ENCODE peak calls at places on chromosomes 3 and 15, in four cellular contexts. D is H9, T is mesendoderm, B is IMR-90. R is an unnamed sample.

GRCh38 chr15:94174399-94174802 is 57.0 kb upstream of the MCTP2 start:
- DNase-seq in T (no peak), D (no peak), B (peak), R (no peak)

GRCh38 chr3:188124184-188124583 is 29.8 kb upstream of the LPP start:
- DNase-seq in D (no peak), T (no peak), B (peak), R (no peak)

GRCh38 chr3:165185707-165186327 is 10.4 kb downstream of the SLITRK3 start:
- DNase-seq in T (peak), D (peak), B (peak), R (peak)

GRCh38 chr3:41169038-41169437 is 30.3 kb upstream of the CTNNB1 start:
- DNase-seq in B (no peak), D (no peak), T (no peak), R (no peak)

GRCh38 chr3:46607603-46608028 is 4.7 kb upstream of the FAM240A start:
- DNase-seq in T (peak), B (no peak), D (peak), R (no peak)

GRCh38 chr3:37662708-37663107 is 199.0 kb upstream of the CTDSPL start:
- DNase-seq in B (no peak), T (no peak), D (no peak), R (no peak)

GRCh38 chr15:99409097-99409473 is 156.7 kb upstream of the MEF2A start:
- DNase-seq in D (peak), T (peak), B (peak), R (no peak)

GRCh38 chr3:115148142-115148790 is 1.2 kb upstream of the ZBTB20 start:
- DNase-seq in T (no peak), B (peak), D (no peak), R (no peak)

GRCh38 chr3:120160050-120160449 is 65.8 kb upstream of the GSK3B start:
- DNase-seq in D (no peak), B (peak), T (peak), R (no peak)

GRCh38 chr3:138850151-138850550 is 15.4 kb upstream of the PIK3CB start:
- DNase-seq in B (peak), D (no peak), T (peak), R (no peak)

GRCh38 chr3:189563841-189564563 is 67.2 kb upstream of the TP63 start:
- DNase-seq in T (no peak), D (no peak), B (peak), R (no peak)

GRCh38 chr15:28021281-28022039 is 77.7 kb downstream of the OCA2 start:
- DNase-seq in B (peak), D (peak), T (peak), R (peak)

GRCh38 chr15:88658070-88658965 is 19.5 kb downstream of the ISG20 start:
- DNase-seq in D (no peak), T (no peak), B (no peak), R (no peak)

GRCh38 chr3:187000711-187001151 is 70.4 kb downstream of the ST6GAL1 start:
- DNase-seq in B (no peak), T (no peak), D (no peak), R (no peak)

GRCh38 chr3:98954806-98955205 is 53.3 kb upstream of the DCBLD2 start:
- DNase-seq in T (no peak), D (no peak), B (peak), R (no peak)

GRCh38 chr3:77411990-77412389 is 372.1 kb downstream of the ROBO2 start:
- DNase-seq in T (peak), B (no peak), D (no peak), R (no peak)

GRCh38 chr3:188881954-188882641 is 289.7 kb upstream of the TPRG1 start:
- DNase-seq in D (no peak), T (peak), B (peak), R (no peak)

GRCh38 chr3:107271787-107272387 is 105.4 kb upstream of the CCDC54 start:
- DNase-seq in D (no peak), T (peak), B (peak), R (no peak)

GRCh38 chr3:43155464-43156121 is 49.7 kb upstream of the POMGNT2 start:
- DNase-seq in B (peak), D (peak), T (peak), R (peak)

GRCh38 chr3:143234521-143234920 is 115.0 kb downstream of the CHST2 start:
- DNase-seq in D (no peak), B (peak), T (no peak), R (no peak)

GRCh38 chr15:80873568-80873967 is 94.4 kb downstream of the CEMIP start:
- DNase-seq in B (no peak), T (no peak), D (no peak), R (no peak)

GRCh38 chr3:10981961-10982360 is 10.6 kb upstream of the SLC6A1 start:
- DNase-seq in D (no peak), B (no peak), T (no peak), R (no peak)

GRCh38 chr15:73190189-73190601 is 137.9 kb downstream of the NEO1 start:
- DNase-seq in B (peak), D (no peak), T (no peak), R (no peak)
- H3K4ac ChIP-seq in B (no peak), D (no peak), T (no peak), R (no peak)

DNA sequence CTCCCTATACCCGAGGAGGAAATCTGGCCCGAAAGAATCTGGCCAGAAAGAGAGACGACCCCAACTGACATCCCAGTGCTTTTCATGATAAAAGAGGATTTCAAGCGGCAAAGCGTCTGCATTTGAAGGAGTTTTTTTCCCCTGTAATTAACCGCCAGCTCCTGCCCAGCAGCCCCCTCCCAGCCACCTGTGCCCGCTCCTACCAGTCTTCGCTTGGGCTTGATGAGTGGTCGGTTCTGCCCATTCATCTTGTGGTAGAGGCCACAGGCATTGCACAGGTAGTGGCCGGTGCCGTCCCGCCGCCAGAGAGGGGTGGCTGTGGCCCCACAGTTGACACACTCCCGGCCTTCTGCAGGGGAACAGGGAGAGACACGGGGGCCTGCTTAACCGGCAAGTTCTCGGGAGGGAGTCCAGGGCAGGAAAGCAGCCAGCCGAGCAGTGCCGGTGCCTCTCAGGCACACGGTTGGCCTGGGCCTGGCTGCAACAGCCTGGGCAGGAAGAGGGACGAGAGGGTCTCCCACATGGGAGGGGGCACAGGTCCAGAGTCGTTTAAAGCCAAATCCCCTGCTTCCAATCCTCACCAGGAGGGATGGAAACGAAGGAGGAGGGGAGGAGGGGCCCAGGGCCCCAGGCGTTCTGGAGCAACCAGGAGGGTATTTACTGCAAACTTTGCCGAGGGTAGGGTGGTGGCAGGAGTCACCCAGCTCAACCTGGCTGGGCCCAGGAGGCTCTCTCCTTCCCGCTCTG is 9.2 kb downstream of the GATA2 start:
- DNase-seq in T (peak), D (peak), B (no peak), R (no peak)
- H3K4ac ChIP-seq in T (no peak), D (no peak), B (peak), R (no peak)

GRCh38 chr3:114127517-114127916 is 51.3 kb downstream of the DRD3 start:
- DNase-seq in T (no peak), B (peak), D (no peak), R (no peak)

GRCh38 chr3:114120211-114120610 is 58.6 kb downstream of the DRD3 start:
- DNase-seq in D (no peak), T (no peak), B (no peak), R (no peak)

GRCh38 chr3:114126461-114126860 is 52.4 kb downstream of the DRD3 start:
- DNase-seq in T (no peak), D (no peak), B (peak), R (no peak)

GRCh38 chr3:114119776-114120175 is 59.1 kb downstream of the DRD3 start:
- DNase-seq in T (no peak), D (no peak), B (no peak), R (no peak)

DNA sequence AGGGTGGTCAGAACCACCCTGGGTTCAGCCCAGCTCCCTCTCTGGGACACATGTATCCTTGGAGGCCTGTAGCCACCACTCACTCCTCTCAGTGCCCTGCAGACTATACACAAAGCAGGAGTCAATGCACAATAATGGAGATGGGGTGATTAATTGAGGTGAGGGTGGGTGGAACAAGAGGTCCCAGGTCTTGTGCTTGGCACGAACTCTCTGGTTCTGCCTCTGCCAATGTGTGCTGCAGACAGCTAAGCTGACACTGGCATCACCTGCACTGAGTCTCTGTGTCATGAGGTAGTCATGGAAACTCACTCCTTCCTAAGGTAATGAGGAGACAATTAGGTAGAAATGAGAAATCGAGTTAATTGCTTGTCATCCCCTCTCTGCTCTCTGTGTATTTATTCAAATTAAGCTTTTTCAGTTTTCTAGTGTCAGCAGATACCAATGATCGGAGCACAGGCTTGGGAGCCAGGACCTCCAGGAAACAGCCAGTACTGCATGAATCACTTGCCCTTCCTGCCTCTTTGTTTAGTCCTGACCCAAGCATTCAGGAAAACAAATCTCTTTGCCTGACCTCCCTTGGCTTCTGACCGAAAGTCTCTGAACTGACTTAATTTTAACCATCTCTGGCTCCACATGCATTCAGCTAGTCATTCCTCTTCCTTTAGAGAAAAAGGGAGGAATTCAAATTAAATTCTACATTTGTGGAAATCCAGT is 56.7 kb downstream of the DRD3 start:
- DNase-seq in B (peak), T (no peak), D (no peak), R (no peak)
- H3K4ac ChIP-seq in B (peak), T (no peak), D (no peak), R (no peak)

GRCh38 chr3:48662753-48663488 is at the start of gene CELSR3:
- DNase-seq in D (peak), B (peak), T (peak), R (peak)
- H3K4ac ChIP-seq in D (peak), B (peak), T (peak), R (no peak)

GRCh38 chr3:141368925-141369794 is 856 bp downstream of the ZBTB38 start:
- DNase-seq in T (no peak), B (peak), D (no peak), R (no peak)
- H3K4ac ChIP-seq in T (no peak), B (peak), D (no peak), R (no peak)

DNA sequence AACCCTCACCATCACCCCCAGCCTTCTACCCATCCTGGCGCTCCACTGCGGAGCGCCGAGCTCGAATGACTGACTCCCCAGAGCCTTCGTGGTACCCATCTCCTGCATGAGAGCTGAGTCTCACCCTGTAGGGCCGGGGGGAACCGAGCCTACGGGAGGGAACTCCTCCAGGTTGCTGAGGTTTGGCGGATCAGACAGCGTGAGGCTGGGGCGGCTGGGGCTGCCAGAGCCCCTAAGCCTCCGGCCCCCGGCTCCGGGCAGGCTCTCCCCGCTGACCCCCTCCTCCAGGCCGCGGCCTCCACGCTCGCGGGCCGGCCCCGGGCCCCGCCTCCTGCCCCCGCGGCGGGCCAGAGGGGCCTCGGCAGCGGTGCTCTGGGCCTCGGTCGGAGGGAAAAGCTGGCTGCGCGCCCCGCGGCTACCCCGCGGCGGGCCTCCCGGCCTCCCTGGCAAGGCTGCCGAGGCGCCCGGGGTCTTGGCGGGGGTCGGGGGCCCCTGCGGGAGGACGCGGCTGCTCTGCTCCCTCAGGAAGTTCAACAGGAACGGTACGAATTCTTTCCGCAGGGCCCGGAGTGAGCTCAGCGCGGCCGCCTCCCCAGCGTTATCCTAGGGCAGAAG is 643 bp downstream of the CDAN1 start:
- DNase-seq in T (peak), B (no peak), D (no peak), R (no peak)
- H3K4ac ChIP-seq in T (peak), B (peak), D (no peak), R (no peak)

DNA sequence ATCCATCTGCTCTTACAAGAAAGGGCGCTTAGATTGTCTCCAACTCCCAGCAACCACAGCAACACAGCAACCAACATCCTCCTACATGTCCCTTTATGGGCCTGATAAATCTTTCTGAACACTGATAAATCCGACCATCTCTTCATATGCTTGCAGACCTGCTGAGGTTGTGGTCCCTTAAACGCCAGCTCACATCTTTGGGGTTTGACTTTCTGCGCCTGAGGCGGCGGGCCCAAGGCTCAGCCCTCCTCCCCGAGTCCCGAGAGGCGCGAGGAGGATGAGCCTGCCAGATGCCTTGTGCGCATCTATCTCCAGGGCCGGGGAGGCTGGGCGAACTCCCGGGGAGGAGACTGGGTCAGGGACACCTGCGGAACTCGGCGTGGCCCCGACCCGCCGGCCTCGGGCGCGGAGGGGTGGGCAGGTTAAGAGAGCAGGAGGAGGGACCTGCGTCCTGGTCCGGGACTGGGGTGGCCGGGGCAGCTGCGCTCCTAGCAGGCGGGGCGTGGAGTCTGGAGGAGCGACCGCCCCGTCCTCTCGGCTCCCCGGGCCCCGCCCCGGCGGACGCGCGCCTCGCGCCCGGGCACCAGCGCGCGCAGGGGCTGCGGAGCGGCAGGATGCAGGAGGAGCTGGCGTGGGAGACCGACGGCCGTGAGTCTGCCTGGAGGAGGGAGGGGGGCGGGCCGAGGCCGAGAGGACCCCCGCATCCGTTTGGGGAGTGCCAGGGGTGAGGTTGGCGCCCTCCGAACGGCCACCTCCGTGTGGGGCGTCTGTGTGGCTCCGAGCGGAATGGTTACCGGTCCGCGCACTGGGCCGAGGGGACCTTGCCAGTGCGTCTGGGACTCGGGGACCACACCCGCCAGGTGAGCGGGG is at the start of gene ANKDD1A:
- DNase-seq in B (peak), D (peak), T (peak), R (peak)
- H3K4ac ChIP-seq in B (peak), D (no peak), T (no peak), R (no peak)

DNA sequence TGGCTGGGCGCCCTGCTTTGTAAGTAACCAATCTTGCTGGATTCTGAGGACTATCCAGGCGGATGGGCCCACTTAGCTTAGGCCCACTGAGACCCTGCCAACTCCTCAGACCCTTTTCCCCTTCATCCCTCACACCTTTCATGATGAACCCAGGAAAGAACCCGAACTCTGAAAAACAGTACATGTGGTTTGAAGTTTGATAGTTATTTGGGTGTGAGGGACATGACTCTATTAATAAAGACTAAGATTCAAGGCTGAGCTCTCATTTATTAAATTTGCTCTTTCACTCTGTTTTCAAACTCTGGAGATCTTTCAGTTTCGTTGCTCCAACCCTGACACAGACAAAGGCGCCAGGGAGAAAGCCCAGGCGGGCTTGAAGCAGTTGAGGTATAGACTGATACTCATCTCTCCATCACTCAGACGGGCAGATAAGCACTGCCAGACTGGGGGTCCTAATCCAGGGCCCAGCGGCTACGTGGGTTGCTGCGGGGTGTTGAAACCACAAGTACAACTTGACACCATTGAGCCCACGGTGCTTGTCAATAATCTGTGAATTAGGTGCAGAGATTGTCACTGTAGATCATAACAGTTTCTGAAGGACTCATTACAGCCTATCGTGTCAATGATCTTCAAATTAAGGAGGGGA is 7.2 kb upstream of the SOX2 start:
- DNase-seq in T (no peak), D (no peak), B (no peak), R (no peak)
- H3K4ac ChIP-seq in T (no peak), D (no peak), B (no peak), R (no peak)

GRCh38 chr15:63815796-63816533 is 17.8 kb downstream of the HERC1 start:
- DNase-seq in B (peak), D (no peak), T (peak), R (no peak)
- H3K4ac ChIP-seq in B (no peak), D (no peak), T (no peak), R (no peak)